ENCODE peak calls at places on chromosomes 16 and 17, in four cellular contexts. K is stimulated activated CD8-positive, alpha-beta memory T cell treated with anti-CD3 and anti-CD28 coated beads, Interleukin-15, amount 100 ng/mL, for 4 hours; H is fibroblast of the aortic adventitia; Q is NCI-H1436. I is an unnamed sample.

GRCh38 chr17:76726231-76726765 is at the start of gene JMJD6:
- DNase-seq in K (peak), H (peak), Q (peak), I (peak)

GRCh38 chr17:82234211-82235055 is 5.6 kb downstream of the SLC16A3 start:
- DNase-seq in K (no peak), H (no peak), Q (no peak), I (no peak)

GRCh38 chr17:15213381-15214087 is 51.6 kb downstream of the PMP22 start:
- DNase-seq in K (no peak), H (peak), Q (peak), I (peak)

GRCh38 chr16:80288616-80289015 is 252.2 kb upstream of the DYNLRB2 start:
- DNase-seq in K (no peak), H (no peak), Q (no peak), I (no peak)

GRCh38 chr17:1109606-1110523 is 69.9 kb downstream of the ABR start:
- DNase-seq in K (no peak), H (no peak), Q (no peak), I (peak)

GRCh38 chr17:6286239-6286638 is 148.7 kb downstream of the AIPL1 start:
- DNase-seq in K (no peak), H (no peak), Q (no peak), I (peak)

GRCh38 chr17:57489321-57489720 is 233.0 kb downstream of the MSI2 start:
- DNase-seq in K (no peak), H (no peak), Q (no peak), I (no peak)

GRCh38 chr16:17173134-17173729 is 297.5 kb downstream of the XYLT1 start:
- DNase-seq in K (no peak), H (peak), Q (no peak), I (no peak)

GRCh38 chr17:61833536-61834203 is 29.7 kb downstream of the BRIP1 start:
- DNase-seq in K (no peak), H (peak), Q (no peak), I (no peak)

GRCh38 chr17:76691379-76692191 is 19.2 kb downstream of the MXRA7 start:
- DNase-seq in K (no peak), H (no peak), Q (no peak), I (no peak)

GRCh38 chr17:6386041-6386630 is 48.8 kb downstream of the AIPL1 start:
- DNase-seq in K (no peak), H (no peak), Q (no peak), I (no peak)

GRCh38 chr16:82651921-82652601 is 25.3 kb downstream of the CDH13 start:
- DNase-seq in K (no peak), H (no peak), Q (no peak), I (peak)

GRCh38 chr17:68599091-68599872 is 1.9 kb downstream of the FAM20A start:
- DNase-seq in K (no peak), H (peak), Q (no peak), I (no peak)

GRCh38 chr17:74345433-74346241 is 16.0 kb downstream of the BTBD17 start:
- DNase-seq in K (no peak), H (peak), Q (no peak), I (no peak)

GRCh38 chr17:37273419-37274051 is 102.2 kb upstream of the C17orf78 start:
- DNase-seq in K (no peak), H (peak), Q (no peak), I (peak)

GRCh38 chr17:50903604-50904521 is 37.7 kb upstream of the TOB1 start:
- DNase-seq in K (peak), H (peak), Q (no peak), I (no peak)

GRCh38 chr17:55068862-55069771 is 100.6 kb downstream of the STXBP4 start:
- DNase-seq in K (no peak), H (no peak), Q (no peak), I (no peak)

GRCh38 chr16:13940397-13940933 is 20.5 kb downstream of the ERCC4 start:
- DNase-seq in K (no peak), H (no peak), Q (no peak), I (no peak)

GRCh38 chr16:65315004-65315398 is 193.1 kb upstream of the CDH11 start:
- DNase-seq in K (no peak), H (peak), Q (no peak), I (no peak)

GRCh38 chr16:2757344-2757743 is 4.9 kb downstream of the SRRM2 start:
- DNase-seq in K (no peak), H (no peak), Q (no peak), I (no peak)

GRCh38 chr16:71214771-71215381 is 15.6 kb downstream of the HYDIN start:
- DNase-seq in K (no peak), H (peak), Q (peak), I (peak)

GRCh38 chr16:68289621-68290329 is 21.0 kb downstream of the SLC7A6OS start:
- DNase-seq in K (no peak), H (peak), Q (no peak), I (no peak)

GRCh38 chr16:58158137-58158536 is 29.0 kb upstream of the CFAP20 start:
- DNase-seq in K (no peak), H (no peak), Q (no peak), I (no peak)

GRCh38 chr17:48672340-48672739 is 46.2 kb upstream of the HOXB9 start:
- DNase-seq in K (no peak), H (no peak), Q (no peak), I (peak)

GRCh38 chr17:58587713-58588117 is 73.3 kb upstream of the MTMR4 start:
- DNase-seq in K (peak), H (peak), Q (peak), I (peak)

GRCh38 chr16:85137323-85138072 is 25.2 kb upstream of the CIBAR2 start:
- DNase-seq in K (no peak), H (peak), Q (no peak), I (no peak)

GRCh38 chr17:44780845-44781480 is 22.2 kb downstream of the ADAM11 start:
- DNase-seq in K (no peak), H (no peak), Q (no peak), I (no peak)

GRCh38 chr17:50187403-50187735 is 14.1 kb downstream of the COL1A1 start:
- DNase-seq in K (no peak), H (peak), Q (no peak), I (no peak)

GRCh38 chr17:2595736-2596135 is 2.3 kb downstream of the PAFAH1B1 start:
- DNase-seq in K (no peak), H (peak), Q (no peak), I (no peak)

I was measured in NCI-H82.